ENCODE peak calls at places on chromosomes 7 and 10, in eight cellular contexts. O is body of pancreas; U is stimulated activated naive CD8-positive, alpha-beta T cell treated with anti-CD3 and anti-CD28 coated beads, Interleukin-15, amount 100 ng/mL, for 72 hours; A is PC-3; S is T-helper 17 cell; X is gastroesophageal sphincter; F is A549; G is CD4-positive, CD25-positive, alpha-beta regulatory T cell. J is an unnamed sample.

GRCh38 chr7:112484671-112485097 is 3.9 kb downstream of the LSMEM1 start:
- ATAC-seq in U (no peak), G (no peak), A (peak), S (no peak), O (peak), F (peak), X (peak), J (no peak)

GRCh38 chr7:80680159-80680903 is 41.9 kb downstream of the CD36 start:
- ATAC-seq in S (no peak), U (no peak), A (no peak), F (no peak), O (no peak), G (no peak), X (no peak), J (no peak)

GRCh38 chr7:20021834-20022233 is 195.3 kb downstream of the MACC1 start:
- ATAC-seq in U (no peak), O (no peak), S (no peak), G (no peak), A (no peak), F (no peak), X (no peak), J (peak)

GRCh38 chr10:79270471-79271246 is 76.6 kb upstream of the PPIF start:
- ATAC-seq in S (no peak), A (no peak), F (no peak), X (no peak), O (no peak), U (no peak), G (no peak), J (no peak)

GRCh38 chr10:99758241-99758891 is 24.1 kb upstream of the ABCC2 start:
- ATAC-seq in G (no peak), O (no peak), S (no peak), X (peak), F (no peak), U (no peak), A (no peak), J (no peak)

GRCh38 chr7:6212008-6212407 is 60.4 kb downstream of the CYTH3 start:
- ATAC-seq in U (no peak), X (no peak), G (no peak), F (no peak), O (no peak), S (no peak), A (no peak), J (no peak)

GRCh38 chr7:158507917-158508316 is 79.7 kb downstream of the PTPRN2 start:
- ATAC-seq in S (no peak), F (no peak), A (no peak), U (no peak), O (no peak), X (no peak), G (no peak), J (no peak)

GRCh38 chr7:131633342-131633843 is 77.0 kb upstream of the PODXL start:
- ATAC-seq in A (peak), F (peak), G (no peak), U (no peak), S (no peak), X (peak), O (no peak), J (peak)

GRCh38 chr10:60423920-60424319 is 34.2 kb upstream of the ANK3 start:
- ATAC-seq in X (no peak), S (no peak), O (no peak), F (no peak), A (peak), G (no peak), U (peak), J (no peak)

GRCh38 chr7:74709880-74710671 is 52.6 kb downstream of the GTF2I start:
- ATAC-seq in A (peak), F (peak), X (no peak), U (no peak), G (no peak), S (no peak), O (no peak), J (no peak)

GRCh38 chr7:28346256-28346655 is 66.1 kb upstream of the CREB5 start:
- ATAC-seq in X (peak), S (no peak), U (no peak), F (no peak), G (no peak), O (no peak), A (no peak), J (no peak)